ENCODE peak calls at places on chromosomes 5 and 9, in seven cellular contexts. F is neural crest cell, O is OCI-LY7, X is MM.1S, A is left ventricle myocardium inferior, M is spleen, R is GM12865. Y is an unnamed sample.

GRCh38 chr9:81035601-81036000 is 653.7 kb downstream of the TLE1 start:
- DNase-seq in M (no peak), R (no peak), A (no peak), X (no peak), O (no peak), F (no peak), Y (no peak)

GRCh38 chr5:87340716-87341115 is 72.0 kb downstream of the CCNH start:
- DNase-seq in A (no peak), O (no peak), R (peak; percentile 90), F (no peak), X (peak; percentile 87), M (no peak), Y (peak; percentile 41)

GRCh38 chr9:135079018-135079417 is 8.4 kb upstream of the OLFM1 start:
- DNase-seq in F (no peak), O (no peak), R (no peak), M (no peak), A (no peak), X (no peak), Y (no peak)

GRCh38 chr9:121937248-121937647 is 155.9 kb downstream of the TTLL11 start:
- DNase-seq in X (no peak), M (no peak), F (no peak), O (peak; percentile 36), R (no peak), A (no peak), Y (no peak)

GRCh38 chr5:154249786-154250185 is 59.3 kb downstream of the GALNT10 start:
- DNase-seq in X (no peak), A (no peak), F (no peak), O (no peak), M (no peak), R (no peak), Y (no peak)

GRCh38 chr5:31987985-31988710 is 186.0 kb downstream of the GOLPH3 start:
- DNase-seq in A (no peak), M (peak; percentile 15), R (no peak), O (no peak), X (no peak), F (no peak), Y (no peak)

GRCh38 chr5:40071870-40072269 is 607.8 kb upstream of the PTGER4 start:
- DNase-seq in A (no peak), R (no peak), F (no peak), X (no peak), M (no peak), O (no peak), Y (no peak)

GRCh38 chr5:77847129-77847460 is 71.0 kb upstream of the TBCA start:
- DNase-seq in A (no peak), R (no peak), F (no peak), X (no peak), O (no peak), M (no peak), Y (no peak)

GRCh38 chr5:123755587-123756324 is 243.8 kb downstream of the CSNK1G3 start:
- DNase-seq in M (no peak), A (no peak), X (no peak), O (no peak), F (no peak), R (no peak), Y (no peak)

GRCh38 chr5:107820339-107820880 is 149.7 kb upstream of the EFNA5 start:
- DNase-seq in A (no peak), O (no peak), R (peak; percentile 23), X (no peak), F (no peak), M (no peak), Y (no peak)

GRCh38 chr9:84667571-84668203 is 1.8 kb upstream of the NTRK2 start:
- DNase-seq in X (peak; percentile 72), M (no peak), F (peak; percentile 17), O (no peak), R (peak; percentile 26), A (peak; percentile 21), Y (peak; percentile 51)

DNA sequence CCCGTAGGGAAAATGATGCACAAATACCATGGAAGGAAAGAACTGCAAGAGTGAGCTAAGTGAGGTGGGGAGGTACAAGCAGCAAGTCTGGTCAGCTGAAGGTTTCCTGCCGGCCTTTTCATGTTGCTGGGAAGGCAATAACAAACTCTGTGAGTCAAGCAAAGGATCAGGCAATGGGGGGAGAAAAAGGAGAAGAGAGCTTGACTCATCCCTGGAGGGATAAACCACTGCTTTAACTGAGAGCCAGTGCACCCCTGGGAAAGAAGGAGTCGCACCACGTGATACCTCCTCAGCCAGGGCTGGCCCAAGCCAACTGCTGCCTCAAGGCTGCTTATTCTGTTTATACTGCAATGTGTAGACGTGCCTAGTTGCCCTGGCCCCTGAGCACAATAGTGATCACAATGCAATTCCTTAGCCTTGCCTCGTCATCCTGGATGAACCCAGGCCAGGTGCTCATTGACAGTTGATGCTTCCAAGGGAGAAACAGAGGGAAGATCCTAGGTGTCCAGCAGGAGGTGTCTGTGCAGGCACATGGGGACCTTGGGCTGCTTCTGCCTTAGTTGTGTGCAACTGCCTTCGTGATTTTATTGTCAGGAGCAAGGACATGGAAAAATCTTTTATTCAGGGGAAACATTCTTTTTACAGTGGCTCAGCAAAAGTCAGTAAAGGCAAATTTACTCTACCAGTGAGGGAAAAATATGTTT is 203.0 kb upstream of the TUT7 start:
- DNase-seq in M (no peak), A (no peak), F (no peak), O (no peak), X (no peak), R (no peak), Y (no peak)
- TF ChIP-seq CTCF in M (no peak), A (no peak), F (no peak), O (no peak), X (no peak), R (no peak), Y (no peak)

GRCh38 chr9:27572918-27573698 is at the start of gene C9orf72:
- DNase-seq in R (peak; percentile 83), O (peak; percentile 80), F (peak; percentile 66), X (peak; percentile 52), A (peak; percentile 80), M (peak; percentile 96), Y (peak; percentile 89)
- TF ChIP-seq CTCF in R (no peak), O (no peak), F (peak; percentile 14), X (no peak), A (peak; percentile 19), M (no peak), Y (no peak)

GRCh38 chr9:133340916-133341315 is 4.9 kb upstream of the SURF6 start:
- DNase-seq in R (no peak), O (no peak), X (no peak), M (no peak), A (no peak), F (no peak), Y (no peak)

GRCh38 chr9:133344071-133344470 is 3.9 kb downstream of the MED22 start:
- DNase-seq in M (no peak), X (no peak), R (no peak), A (no peak), O (no peak), F (no peak), Y (no peak)

GRCh38 chr9:133342083-133342406 is 5.9 kb downstream of the MED22 start:
- DNase-seq in M (no peak), O (no peak), F (no peak), X (no peak), R (no peak), A (no peak), Y (no peak)

GRCh38 chr9:133341369-133342082 is 5.5 kb upstream of the SURF6 start:
- DNase-seq in A (peak; percentile 62), O (no peak), R (no peak), M (peak; percentile 92), F (no peak), X (no peak), Y (no peak)

GRCh38 chr9:133342570-133342969 is 5.4 kb downstream of the MED22 start:
- DNase-seq in M (peak; percentile 67), F (no peak), X (no peak), A (no peak), O (no peak), R (no peak), Y (no peak)
- TF ChIP-seq CTCF in M (no peak), F (peak; percentile 1), X (peak; percentile 6), A (no peak), O (no peak), R (no peak), Y (no peak)

GRCh38 chr5:79448336-79448735 is 65.6 kb downstream of the HOMER1 start:
- DNase-seq in R (no peak), X (no peak), O (no peak), F (no peak), A (no peak), M (no peak), Y (no peak)
- TF ChIP-seq CTCF in R (no peak), X (no peak), O (no peak), F (no peak), A (no peak), M (no peak), Y (no peak)

GRCh38 chr5:69217154-69217731 is 17.4 kb upstream of the CDK7 start:
- DNase-seq in F (no peak), O (no peak), X (peak; percentile 94), A (peak; percentile 99), M (no peak), R (peak; percentile 30), Y (peak; percentile 96)

GRCh38 chr5:69213513-69214215 is 21.0 kb upstream of the CDK7 start:
- DNase-seq in F (no peak), X (no peak), O (no peak), A (no peak), R (no peak), M (no peak), Y (no peak)

GRCh38 chr5:69219939-69220338 is 14.7 kb upstream of the CDK7 start:
- DNase-seq in O (no peak), A (no peak), M (no peak), R (no peak), X (no peak), F (no peak), Y (no peak)

GRCh38 chr5:69212022-69212421 is 22.6 kb downstream of the CENPH start:
- DNase-seq in R (peak; percentile 24), F (no peak), X (peak; percentile 82), M (no peak), O (no peak), A (no peak), Y (no peak)

GRCh38 chr5:69217732-69218568 is 16.7 kb upstream of the CDK7 start:
- DNase-seq in X (peak; percentile 90), O (peak; percentile 95), R (peak; percentile 97), M (peak; percentile 99), A (peak; percentile 91), F (peak; percentile 90), Y (peak; percentile 91)
- TF ChIP-seq CTCF in X (no peak), O (no peak), R (no peak), M (peak; percentile 51), A (peak; percentile 61), F (peak; percentile 50), Y (no peak)

Y was measured in GM20000.